ENCODE peak calls at places on chromosomes 3 and 15, in nine cellular contexts. V is dorsolateral prefrontal cortex, T is heart left ventricle, G is lower lobe of right lung, L is bronchial epithelial cell, Y is H1, I is pancreas, Q is thyroid gland, Z is heart right ventricle. J is an unnamed sample.

GRCh38 chr3:113507501-113508067 is 7.4 kb downstream of the SPICE1 start:
- DNase-seq in V (no peak), T (no peak), G (no peak), L (no peak), Y (no peak), I (no peak), Q (no peak), Z (no peak), J (no peak)

GRCh38 chr15:90641581-90642463 is 75.3 kb upstream of the BLM start:
- DNase-seq in V (no peak), T (no peak), G (peak; percentile 11), L (no peak), Y (no peak), I (no peak), Q (no peak), Z (no peak), J (no peak)

GRCh38 chr3:24802614-24803013 is 308.0 kb upstream of the THRB start:
- DNase-seq in V (no peak), T (no peak), G (no peak), L (no peak), Y (no peak), I (no peak), Q (no peak), Z (no peak), J (no peak)

GRCh38 chr3:94234177-94234788 is 171.4 kb downstream of the NSUN3 start:
- DNase-seq in V (no peak), T (no peak), G (no peak), L (peak; percentile 47), Y (no peak), I (no peak), Q (no peak), Z (no peak), J (no peak)

GRCh38 chr3:32180151-32180850 is 58.2 kb upstream of the CMTM8 start:
- DNase-seq in V (no peak), T (no peak), G (no peak), L (no peak), Y (no peak), I (no peak), Q (no peak), Z (no peak), J (no peak)

GRCh38 chr3:111739241-111739952 is 119.7 kb upstream of the PHLDB2 start:
- DNase-seq in V (no peak), T (peak; percentile 72), G (no peak), L (peak; percentile 98), Y (no peak), I (peak; percentile 38), Q (peak; percentile 56), Z (peak; percentile 39), J (no peak)

GRCh38 chr3:177231237-177231636 is 34.0 kb upstream of the TBL1XR1 start:
- DNase-seq in V (no peak), T (no peak), G (no peak), L (no peak), Y (no peak), I (no peak), Q (no peak), Z (no peak), J (no peak)

GRCh38 chr15:68550498-68551295 is 28.1 kb upstream of the CORO2B start:
- DNase-seq in V (peak; percentile 76), T (peak; percentile 65), G (peak; percentile 76), L (peak; percentile 45), Y (peak; percentile 97), I (peak; percentile 80), Q (peak; percentile 84), Z (peak; percentile 72), J (peak; percentile 76)

GRCh38 chr15:48946088-48946839 is 17.5 kb downstream of the SHC4 start:
- DNase-seq in V (no peak), T (no peak), G (no peak), L (peak; percentile 96), Y (no peak), I (no peak), Q (no peak), Z (no peak), J (no peak)

GRCh38 chr3:61681636-61682035 is 120.3 kb downstream of the PTPRG start:
- DNase-seq in V (no peak), T (no peak), G (no peak), L (no peak), Y (no peak), I (no peak), Q (no peak), Z (no peak), J (no peak)

GRCh38 chr15:50247819-50248650 is 17.5 kb downstream of the HDC start:
- DNase-seq in V (no peak), T (no peak), G (peak; percentile 67), L (peak; percentile 50), Y (no peak), I (no peak), Q (peak; percentile 40), Z (no peak), J (no peak)

GRCh38 chr3:136844726-136845125 is 17.3 kb upstream of the NCK1 start:
- DNase-seq in V (no peak), T (no peak), G (no peak), L (no peak), Y (no peak), I (no peak), Q (no peak), Z (no peak), J (no peak)

GRCh38 chr15:78065284-78065872 is 12.1 kb downstream of the TBC1D2B start:
- DNase-seq in V (no peak), T (peak; percentile 73), G (peak; percentile 72), L (peak; percentile 79), Y (no peak), I (peak; percentile 38), Q (peak; percentile 50), Z (peak; percentile 52), J (peak; percentile 57)

GRCh38 chr3:28250999-28251398 is 9.6 kb downstream of the CMC1 start:
- DNase-seq in V (no peak), T (no peak), G (no peak), L (peak; percentile 6), Y (no peak), I (no peak), Q (no peak), Z (no peak), J (no peak)

GRCh38 chr3:192187485-192188051 is 539.8 kb downstream of the FGF12 start:
- DNase-seq in V (no peak), T (no peak), G (no peak), L (no peak), Y (no peak), I (no peak), Q (no peak), Z (no peak), J (no peak)

GRCh38 chr3:60229502-60229901 is 1021.8 kb downstream of the FHIT start:
- DNase-seq in V (no peak), T (no peak), G (no peak), L (no peak), Y (no peak), I (no peak), Q (no peak), Z (no peak), J (no peak)

GRCh38 chr3:60226907-60227306 is 1024.3 kb downstream of the FHIT start:
- DNase-seq in V (no peak), T (no peak), G (no peak), L (no peak), Y (no peak), I (no peak), Q (peak; percentile 30), Z (no peak), J (no peak)

GRCh38 chr3:60228823-60229222 is 1022.4 kb downstream of the FHIT start:
- DNase-seq in V (no peak), T (no peak), G (no peak), L (no peak), Y (no peak), I (no peak), Q (no peak), Z (no peak), J (no peak)

GRCh38 chr3:60225848-60226247 is 1025.4 kb downstream of the FHIT start:
- DNase-seq in V (no peak), T (no peak), G (no peak), L (no peak), Y (no peak), I (no peak), Q (no peak), Z (no peak), J (no peak)
- H3K4me3 ChIP-seq in V (no peak overlapping the region), T (no peak overlapping the region), G (no peak overlapping the region), L (no peak overlapping the region), Y (no peak overlapping the region), I (no peak overlapping the region), Q (no peak overlapping the region), Z (no peak overlapping the region), J (no peak overlapping the region)

DNA sequence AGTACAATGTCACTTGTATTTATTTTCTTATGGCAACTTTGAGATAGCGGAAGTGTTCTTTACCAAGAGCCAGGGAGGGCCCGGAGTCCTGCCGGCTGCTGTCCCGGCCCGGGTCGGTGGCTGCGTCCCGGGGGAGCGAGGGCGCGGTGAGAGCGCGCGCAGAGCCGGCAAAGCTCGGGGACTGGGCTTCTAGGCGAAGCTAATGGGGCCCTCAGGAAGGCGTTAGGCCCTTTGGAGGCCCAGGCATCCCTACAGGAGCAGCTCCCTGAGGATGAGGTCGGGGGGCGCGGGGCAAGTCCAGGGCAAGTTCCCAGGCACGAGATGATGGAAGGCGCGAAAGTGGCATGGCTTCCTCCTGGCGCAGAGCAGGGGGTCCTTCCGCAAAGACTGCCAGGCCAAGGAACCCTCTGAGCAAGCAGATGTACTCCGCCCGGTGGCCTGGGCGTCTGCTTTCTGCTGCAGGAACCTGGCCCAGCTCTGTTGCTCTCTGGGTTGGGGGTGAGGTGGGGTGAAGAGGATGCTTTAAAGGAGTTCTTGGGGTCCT is 13.1 kb downstream of the NR2F2 start:
- DNase-seq in V (no peak), T (no peak), G (no peak), L (no peak), Y (peak; percentile 68), I (no peak), Q (no peak), Z (no peak), J (no peak)
- H3K27me3 ChIP-seq in V (peaks cover 99% of the 10 kb centered on the region), T (peaks cover 11% of the 10 kb centered on the region), G (peaks cover 32% of the 10 kb centered on the region), L (no peaks in the 10 kb centered on the region), Y (peaks cover 90% of the 10 kb centered on the region), I (no peaks in the 10 kb centered on the region), Q (no peaks in the 10 kb centered on the region), Z (peaks cover 55% of the 10 kb centered on the region), J (peaks cover 100% of the 10 kb centered on the region)

DNA sequence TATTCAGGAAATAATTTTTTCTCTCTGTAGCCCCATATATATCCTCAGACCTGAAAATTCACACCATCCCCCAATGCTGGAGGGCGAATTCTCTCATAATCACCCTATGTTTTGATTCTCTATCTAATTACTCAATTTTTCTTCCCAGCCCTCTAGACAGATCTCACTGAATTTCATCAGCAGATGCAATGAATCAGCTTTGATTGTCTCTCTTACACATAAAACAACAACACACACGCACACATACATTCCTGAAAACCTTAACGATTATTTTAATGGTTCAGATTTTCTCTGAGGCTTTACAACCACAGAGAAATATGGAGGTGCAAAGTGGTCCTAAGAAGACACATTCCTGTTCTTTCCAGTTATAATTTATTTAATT is 11.1 kb downstream of the RBMS3 start:
- DNase-seq in V (no peak), T (no peak), G (no peak), L (peak; percentile 18), Y (no peak), I (no peak), Q (no peak), Z (no peak), J (no peak)
- H3K4me3 ChIP-seq in V (no peak overlapping the region), T (no peak overlapping the region), G (no peak overlapping the region), L (no peak overlapping the region), Y (no peak overlapping the region), I (no peak overlapping the region), Q (no peak overlapping the region), Z (no peak overlapping the region), J (no peak overlapping the region)

DNA sequence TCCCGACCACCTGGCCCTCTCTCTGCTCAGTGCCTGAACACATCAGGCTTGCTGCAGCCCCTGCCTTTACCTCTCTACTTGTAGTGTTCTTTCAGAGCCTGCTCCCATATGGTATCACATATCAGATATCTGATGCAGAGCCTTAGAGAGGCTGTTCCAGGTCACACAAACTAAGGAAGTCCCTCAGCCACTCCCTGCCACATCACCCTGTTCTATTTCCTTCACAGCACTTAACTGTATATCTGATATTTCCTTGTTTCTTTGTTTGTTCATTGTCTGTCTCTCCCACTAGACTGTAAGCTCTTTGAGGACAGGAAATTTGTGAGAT is 976 bp upstream of the ALDH1L1 start:
- DNase-seq in V (no peak), T (no peak), G (no peak), L (peak; percentile 8), Y (no peak), I (no peak), Q (no peak), Z (no peak), J (no peak)
- H3K27me3 ChIP-seq in V (peaks cover 27% of the 10 kb centered on the region), T (no peaks in the 10 kb centered on the region), G (peaks cover 30% of the 10 kb centered on the region), L (no peaks in the 10 kb centered on the region), Y (peaks cover 34% of the 10 kb centered on the region), I (no peaks in the 10 kb centered on the region), Q (no peaks in the 10 kb centered on the region), Z (peaks cover 9% of the 10 kb centered on the region), J (peaks cover 14% of the 10 kb centered on the region)

J was measured in left lung.